ENCODE peak calls at places on chromosome 2, in six cellular contexts. One of them, this sample, is unnamed.
A peak's percentile ranks its signal among the peaks of the same experiment; 100 is the strongest.

GRCh38 chr2:210226186-210226585 is 939 bp upstream of the ACADL start:
- DNase-seq in thoracic aorta: no peak
- DNase-seq in left ventricle myocardium inferior: no peak
- DNase-seq in left lung: no peak
- DNase-seq in astrocyte: no peak
- DNase-seq in CD8-positive, alpha-beta T cell: no peak
- DNase-seq in this sample: peak; percentile 19

GRCh38 chr2:30400151-30400954 is 46.7 kb upstream of the LCLAT1 start:
- DNase-seq in thoracic aorta: no peak
- DNase-seq in left ventricle myocardium inferior: no peak
- DNase-seq in left lung: no peak
- DNase-seq in astrocyte: no peak
- DNase-seq in CD8-positive, alpha-beta T cell: no peak
- DNase-seq in this sample: no peak

GRCh38 chr2:239576784-239577183 is 176.0 kb upstream of the HDAC4 start:
- DNase-seq in thoracic aorta: no peak
- DNase-seq in left ventricle myocardium inferior: no peak
- DNase-seq in left lung: no peak
- DNase-seq in astrocyte: no peak
- DNase-seq in CD8-positive, alpha-beta T cell: no peak
- DNase-seq in this sample: no peak

GRCh38 chr2:147030966-147031760 is 813.7 kb upstream of the ACVR2A start:
- DNase-seq in thoracic aorta: no peak
- DNase-seq in left ventricle myocardium inferior: no peak
- DNase-seq in left lung: no peak
- DNase-seq in astrocyte: peak; percentile 83
- DNase-seq in CD8-positive, alpha-beta T cell: no peak
- DNase-seq in this sample: no peak

GRCh38 chr2:67182884-67183283 is 214.2 kb upstream of the ETAA1 start:
- DNase-seq in thoracic aorta: no peak
- DNase-seq in left ventricle myocardium inferior: no peak
- DNase-seq in left lung: no peak
- DNase-seq in astrocyte: no peak
- DNase-seq in CD8-positive, alpha-beta T cell: no peak
- DNase-seq in this sample: no peak

GRCh38 chr2:174873457-174873856 is 109.2 kb upstream of the CHRNA1 start:
- DNase-seq in thoracic aorta: no peak
- DNase-seq in left ventricle myocardium inferior: no peak
- DNase-seq in left lung: no peak
- DNase-seq in astrocyte: peak; percentile 66
- DNase-seq in CD8-positive, alpha-beta T cell: no peak
- DNase-seq in this sample: no peak

GRCh38 chr2:219748673-219749570 is 121.5 kb downstream of the SLC4A3 start:
- DNase-seq in thoracic aorta: no peak
- DNase-seq in left ventricle myocardium inferior: no peak
- DNase-seq in left lung: no peak
- DNase-seq in astrocyte: no peak
- DNase-seq in CD8-positive, alpha-beta T cell: no peak
- DNase-seq in this sample: no peak

GRCh38 chr2:15674637-15675455 is 83.2 kb downstream of the DDX1 start:
- DNase-seq in thoracic aorta: no peak
- DNase-seq in left ventricle myocardium inferior: no peak
- DNase-seq in left lung: no peak
- DNase-seq in astrocyte: peak; percentile 11
- DNase-seq in CD8-positive, alpha-beta T cell: no peak
- DNase-seq in this sample: no peak

GRCh38 chr2:98806266-98806697 is 75.3 kb upstream of the MGAT4A start:
- DNase-seq in thoracic aorta: peak; percentile 53
- DNase-seq in left ventricle myocardium inferior: peak; percentile 78
- DNase-seq in left lung: peak; percentile 87
- DNase-seq in astrocyte: peak; percentile 4
- DNase-seq in CD8-positive, alpha-beta T cell: no peak
- DNase-seq in this sample: peak; percentile 94

GRCh38 chr2:152047826-152048476 is 50.9 kb downstream of the CACNB4 start:
- DNase-seq in thoracic aorta: no peak
- DNase-seq in left ventricle myocardium inferior: no peak
- DNase-seq in left lung: no peak
- DNase-seq in astrocyte: no peak
- DNase-seq in CD8-positive, alpha-beta T cell: no peak
- DNase-seq in this sample: no peak

GRCh38 chr2:77144772-77145171 is 377.4 kb downstream of the LRRTM4 start:
- DNase-seq in thoracic aorta: no peak
- DNase-seq in left ventricle myocardium inferior: no peak
- DNase-seq in left lung: no peak
- DNase-seq in astrocyte: no peak
- DNase-seq in CD8-positive, alpha-beta T cell: no peak
- DNase-seq in this sample: no peak

GRCh38 chr2:64453710-64454315 is at the start of gene LGALSL:
- DNase-seq in thoracic aorta: no peak
- DNase-seq in left ventricle myocardium inferior: peak; percentile 78
- DNase-seq in left lung: peak; percentile 94
- DNase-seq in astrocyte: peak; percentile 30
- DNase-seq in CD8-positive, alpha-beta T cell: no peak
- DNase-seq in this sample: peak; percentile 89

GRCh38 chr2:124027182-124027581 is 2.1 kb downstream of the CNTNAP5 start:
- DNase-seq in thoracic aorta: no peak
- DNase-seq in left ventricle myocardium inferior: no peak
- DNase-seq in left lung: no peak
- DNase-seq in astrocyte: peak; percentile 15
- DNase-seq in CD8-positive, alpha-beta T cell: no peak
- DNase-seq in this sample: no peak

GRCh38 chr2:168662651-168663208 is 139.7 kb upstream of the NOSTRIN start:
- DNase-seq in thoracic aorta: no peak
- DNase-seq in left ventricle myocardium inferior: no peak
- DNase-seq in left lung: no peak
- DNase-seq in astrocyte: no peak
- DNase-seq in CD8-positive, alpha-beta T cell: no peak
- DNase-seq in this sample: no peak

GRCh38 chr2:60530660-60531276 is 22.7 kb downstream of the BCL11A start:
- DNase-seq in thoracic aorta: no peak
- DNase-seq in left ventricle myocardium inferior: peak; percentile 53
- DNase-seq in left lung: peak; percentile 81
- DNase-seq in astrocyte: peak; percentile 51
- DNase-seq in CD8-positive, alpha-beta T cell: no peak
- DNase-seq in this sample: peak; percentile 93

GRCh38 chr2:151632993-151633592 is 101.2 kb downstream of the NEB start:
- DNase-seq in thoracic aorta: no peak
- DNase-seq in left ventricle myocardium inferior: no peak
- DNase-seq in left lung: no peak
- DNase-seq in astrocyte: no peak
- DNase-seq in CD8-positive, alpha-beta T cell: no peak
- DNase-seq in this sample: no peak

DNA sequence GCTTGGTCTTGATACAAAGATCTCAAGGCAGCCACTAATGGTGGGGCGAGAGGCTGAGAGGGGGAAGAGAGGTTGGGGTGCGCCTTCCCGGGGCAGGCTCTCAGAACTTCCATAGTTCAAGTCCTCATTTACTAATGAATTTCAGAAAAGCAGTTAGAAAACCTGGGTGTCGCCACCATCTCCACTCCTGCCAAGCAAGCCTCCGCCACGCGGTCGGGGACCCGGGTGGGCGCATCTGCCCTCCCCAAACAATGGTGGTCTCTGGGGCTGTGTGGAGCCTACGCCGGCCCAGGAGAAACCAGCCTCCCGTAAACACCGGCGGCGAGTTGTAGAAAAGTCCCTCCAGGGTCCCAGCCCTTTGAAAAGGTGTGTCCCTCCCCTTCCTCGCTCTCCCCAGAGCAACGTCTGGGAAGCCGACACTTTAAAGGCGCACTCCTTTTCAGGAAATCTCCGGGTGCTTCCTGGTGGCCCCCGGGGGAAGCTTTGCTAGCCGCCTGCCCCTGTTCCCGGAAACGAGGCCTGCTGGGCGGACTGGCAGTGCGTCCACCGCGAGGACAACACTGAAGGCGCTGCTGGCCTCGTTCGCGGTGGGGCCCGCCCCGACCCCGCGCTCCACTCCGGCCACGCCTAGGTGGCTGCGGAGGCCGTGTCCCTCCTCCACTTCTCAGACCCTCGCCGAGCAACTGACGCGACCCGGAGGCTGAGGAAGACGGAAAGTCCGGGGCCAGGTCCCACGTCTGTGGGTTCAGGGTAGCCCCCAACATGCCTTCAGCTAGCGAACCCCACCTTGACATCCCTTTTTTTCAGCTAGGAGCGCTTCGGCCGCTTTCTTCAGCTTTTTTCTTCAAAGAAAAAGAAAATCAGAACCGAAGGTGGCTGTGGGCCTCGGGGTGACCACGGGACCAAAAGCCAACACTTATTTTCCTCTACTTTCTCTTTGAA is 16.8 kb downstream of the EVX2 start:
- DNase-seq in thoracic aorta: no peak
- DNase-seq in left ventricle myocardium inferior: no peak
- DNase-seq in left lung: peak; percentile 73
- DNase-seq in astrocyte: no peak
- DNase-seq in CD8-positive, alpha-beta T cell: no peak
- DNase-seq in this sample: no peak
- H3K4me3 ChIP-seq in thoracic aorta: peak overlapping the region; percentile 59
- H3K4me3 ChIP-seq in left ventricle myocardium inferior: peak overlapping the region; percentile 51
- H3K4me3 ChIP-seq in left lung: no peak overlapping the region
- H3K4me3 ChIP-seq in astrocyte: peak overlapping the region; percentile 42
- H3K4me3 ChIP-seq in CD8-positive, alpha-beta T cell: peak overlapping the region; percentile 8
- H3K4me3 ChIP-seq in this sample: peak overlapping the region; percentile 10

GRCh38 chr2:11397046-11397445 is 52.6 kb upstream of the ROCK2 start:
- DNase-seq in thoracic aorta: no peak
- DNase-seq in left ventricle myocardium inferior: peak; percentile 45
- DNase-seq in left lung: no peak
- DNase-seq in astrocyte: no peak
- DNase-seq in CD8-positive, alpha-beta T cell: no peak
- DNase-seq in this sample: no peak

GRCh38 chr2:11396690-11396985 is 52.2 kb upstream of the ROCK2 start:
- DNase-seq in thoracic aorta: no peak
- DNase-seq in left ventricle myocardium inferior: no peak
- DNase-seq in left lung: no peak
- DNase-seq in astrocyte: no peak
- DNase-seq in CD8-positive, alpha-beta T cell: no peak
- DNase-seq in this sample: no peak

GRCh38 chr2:11397513-11397912 is 53.1 kb upstream of the ROCK2 start:
- DNase-seq in thoracic aorta: no peak
- DNase-seq in left ventricle myocardium inferior: no peak
- DNase-seq in left lung: no peak
- DNase-seq in astrocyte: no peak
- DNase-seq in CD8-positive, alpha-beta T cell: no peak
- DNase-seq in this sample: no peak

GRCh38 chr2:11395389-11395788 is 51.0 kb upstream of the ROCK2 start:
- DNase-seq in thoracic aorta: no peak
- DNase-seq in left ventricle myocardium inferior: no peak
- DNase-seq in left lung: no peak
- DNase-seq in astrocyte: no peak
- DNase-seq in CD8-positive, alpha-beta T cell: no peak
- DNase-seq in this sample: no peak

DNA sequence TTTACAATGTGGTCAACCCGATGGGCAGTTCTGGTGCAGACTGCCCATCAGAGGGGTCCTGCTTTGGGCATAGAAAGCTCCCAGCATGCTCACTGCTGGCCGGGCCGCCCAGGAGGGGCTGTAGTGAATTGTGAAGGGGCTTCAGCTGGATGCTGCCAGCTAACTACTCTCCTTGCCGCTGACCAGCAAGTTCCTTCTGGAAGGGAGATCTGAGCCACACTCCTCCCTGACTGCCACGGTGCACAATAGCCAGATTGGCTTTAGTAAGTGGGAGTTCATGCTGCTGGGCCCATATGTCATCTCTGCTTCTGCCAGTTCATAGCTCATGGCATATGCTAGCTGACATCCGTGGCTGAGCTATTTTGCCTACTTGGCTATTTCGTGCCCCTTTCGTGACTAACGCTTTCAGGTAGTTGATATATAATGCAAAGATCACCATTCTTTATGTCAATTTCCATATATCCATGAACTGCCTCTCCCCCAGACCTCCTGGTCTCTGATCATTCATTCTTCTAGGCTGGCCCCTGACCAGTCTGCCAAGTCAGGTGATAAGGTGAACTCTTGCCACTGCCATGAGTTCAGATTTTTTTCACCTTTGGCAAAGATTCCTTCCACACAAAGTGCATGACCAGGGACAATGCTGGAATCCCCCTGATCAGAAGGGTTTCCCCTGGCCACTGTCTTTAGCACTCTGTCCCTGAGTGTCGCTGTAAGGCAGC is 51.7 kb upstream of the ROCK2 start:
- DNase-seq in thoracic aorta: no peak
- DNase-seq in left ventricle myocardium inferior: no peak
- DNase-seq in left lung: no peak
- DNase-seq in astrocyte: no peak
- DNase-seq in CD8-positive, alpha-beta T cell: no peak
- DNase-seq in this sample: no peak
- H3K27ac ChIP-seq in thoracic aorta: no peak overlapping the region
- H3K27ac ChIP-seq in left ventricle myocardium inferior: no peak overlapping the region
- H3K27ac ChIP-seq in left lung: no peak overlapping the region
- H3K27ac ChIP-seq in astrocyte: no peak overlapping the region
- H3K27ac ChIP-seq in CD8-positive, alpha-beta T cell: no peak overlapping the region
- H3K27ac ChIP-seq in this sample: no peak overlapping the region

GRCh38 chr2:43216629-43217028 is 9.8 kb downstream of the ZFP36L2 start:
- DNase-seq in thoracic aorta: no peak
- DNase-seq in left ventricle myocardium inferior: no peak
- DNase-seq in left lung: no peak
- DNase-seq in astrocyte: no peak
- DNase-seq in CD8-positive, alpha-beta T cell: no peak
- DNase-seq in this sample: no peak

GRCh38 chr2:43217228-43218220 is 8.9 kb downstream of the ZFP36L2 start:
- DNase-seq in thoracic aorta: no peak
- DNase-seq in left ventricle myocardium inferior: no peak
- DNase-seq in left lung: no peak
- DNase-seq in astrocyte: no peak
- DNase-seq in CD8-positive, alpha-beta T cell: peak; percentile 61
- DNase-seq in this sample: no peak

GRCh38 chr2:43219383-43220228 is 6.8 kb downstream of the ZFP36L2 start:
- DNase-seq in thoracic aorta: peak; percentile 46
- DNase-seq in left ventricle myocardium inferior: peak; percentile 90
- DNase-seq in left lung: peak; percentile 96
- DNase-seq in astrocyte: peak; percentile 78
- DNase-seq in CD8-positive, alpha-beta T cell: peak; percentile 92
- DNase-seq in this sample: peak; percentile 86

GRCh38 chr2:43218550-43219382 is 7.6 kb downstream of the ZFP36L2 start:
- DNase-seq in thoracic aorta: no peak
- DNase-seq in left ventricle myocardium inferior: peak; percentile 54
- DNase-seq in left lung: peak; percentile 88
- DNase-seq in astrocyte: no peak
- DNase-seq in CD8-positive, alpha-beta T cell: peak; percentile 88
- DNase-seq in this sample: peak; percentile 63

GRCh38 chr2:43218221-43218549 is 8.2 kb downstream of the ZFP36L2 start:
- DNase-seq in thoracic aorta: no peak
- DNase-seq in left ventricle myocardium inferior: no peak
- DNase-seq in left lung: no peak
- DNase-seq in astrocyte: no peak
- DNase-seq in CD8-positive, alpha-beta T cell: no peak
- DNase-seq in this sample: no peak
- H3K4me3 ChIP-seq in thoracic aorta: peak overlapping the region; percentile 88
- H3K4me3 ChIP-seq in left ventricle myocardium inferior: peak overlapping the region; percentile 94
- H3K4me3 ChIP-seq in left lung: no peak overlapping the region
- H3K4me3 ChIP-seq in astrocyte: no peak overlapping the region
- H3K4me3 ChIP-seq in CD8-positive, alpha-beta T cell: peak overlapping the region; percentile 16
- H3K4me3 ChIP-seq in this sample: no peak overlapping the region

DNA sequence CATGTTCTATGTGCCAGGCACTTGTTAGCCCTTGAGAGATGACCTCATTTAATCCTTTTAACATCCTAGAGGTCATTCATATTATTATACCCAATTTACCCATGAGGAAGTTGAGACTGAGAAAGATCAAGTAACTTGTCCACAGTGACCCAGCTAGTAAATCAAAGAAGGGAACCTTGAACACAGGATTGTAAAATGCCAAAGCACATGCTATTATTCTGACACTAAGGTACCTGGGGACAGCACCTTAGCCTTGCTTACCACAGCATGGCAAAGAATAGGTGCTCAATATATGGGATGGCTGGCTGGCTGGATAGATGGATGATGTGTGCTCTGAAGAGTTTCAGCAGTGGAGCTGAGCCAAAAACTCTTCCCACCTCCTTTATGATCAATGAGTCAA is 16.5 kb upstream of the PKDCC start:
- DNase-seq in thoracic aorta: no peak
- DNase-seq in left ventricle myocardium inferior: no peak
- DNase-seq in left lung: no peak
- DNase-seq in astrocyte: no peak
- DNase-seq in CD8-positive, alpha-beta T cell: no peak
- DNase-seq in this sample: no peak
- H3K27ac ChIP-seq in thoracic aorta: no peak overlapping the region
- H3K27ac ChIP-seq in left ventricle myocardium inferior: no peak overlapping the region
- H3K27ac ChIP-seq in left lung: no peak overlapping the region
- H3K27ac ChIP-seq in astrocyte: no peak overlapping the region
- H3K27ac ChIP-seq in CD8-positive, alpha-beta T cell: no peak overlapping the region
- H3K27ac ChIP-seq in this sample: no peak overlapping the region